ENCODE peak calls at places on chromosomes 4 and X, in four cellular contexts. One of them, this sample, is unnamed.

GRCh38 chr4:146243141-146243882 is 29.0 kb downstream of the REELD1 start:
- DNase-seq in naive thymus-derived CD8-positive, alpha-beta T cell: peak
- DNase-seq in NCI-H82: no peak
- DNase-seq in skeletal muscle cell: no peak
- DNase-seq in this sample: peak

GRCh38 chr4:135239964-135240363 is 1038.4 kb upstream of the PABPC4L start:
- DNase-seq in naive thymus-derived CD8-positive, alpha-beta T cell: no peak
- DNase-seq in NCI-H82: no peak
- DNase-seq in skeletal muscle cell: no peak
- DNase-seq in this sample: no peak

GRCh38 chrX:48697182-48697727 is 721 bp downstream of the SUV39H1 start:
- DNase-seq in naive thymus-derived CD8-positive, alpha-beta T cell: no peak
- DNase-seq in NCI-H82: peak
- DNase-seq in skeletal muscle cell: no peak
- DNase-seq in this sample: no peak

GRCh38 chr4:86452323-86452995 is 92.6 kb upstream of the MAPK10 start:
- DNase-seq in naive thymus-derived CD8-positive, alpha-beta T cell: no peak
- DNase-seq in NCI-H82: no peak
- DNase-seq in skeletal muscle cell: no peak
- DNase-seq in this sample: no peak

GRCh38 chr4:119281374-119281773 is 40.6 kb downstream of the FABP2 start:
- DNase-seq in naive thymus-derived CD8-positive, alpha-beta T cell: no peak
- DNase-seq in NCI-H82: no peak
- DNase-seq in skeletal muscle cell: no peak
- DNase-seq in this sample: no peak

GRCh38 chrX:40260123-40260751 is 162.5 kb upstream of the BCOR start:
- DNase-seq in naive thymus-derived CD8-positive, alpha-beta T cell: no peak
- DNase-seq in NCI-H82: no peak
- DNase-seq in skeletal muscle cell: no peak
- DNase-seq in this sample: no peak

GRCh38 chr4:139986621-139987510 is 167.1 kb downstream of the MAML3 start:
- DNase-seq in naive thymus-derived CD8-positive, alpha-beta T cell: no peak
- DNase-seq in NCI-H82: no peak
- DNase-seq in skeletal muscle cell: peak
- DNase-seq in this sample: no peak

GRCh38 chrX:44596277-44596676 is 53.6 kb upstream of the FUNDC1 start:
- DNase-seq in naive thymus-derived CD8-positive, alpha-beta T cell: no peak
- DNase-seq in NCI-H82: peak
- DNase-seq in skeletal muscle cell: no peak
- DNase-seq in this sample: no peak

GRCh38 chr4:93084599-93085305 is 743.8 kb upstream of the ATOH1 start:
- DNase-seq in naive thymus-derived CD8-positive, alpha-beta T cell: no peak
- DNase-seq in NCI-H82: no peak
- DNase-seq in skeletal muscle cell: peak
- DNase-seq in this sample: no peak

GRCh38 chr4:141439223-141439622 is 197.2 kb upstream of the IL15 start:
- DNase-seq in naive thymus-derived CD8-positive, alpha-beta T cell: no peak
- DNase-seq in NCI-H82: no peak
- DNase-seq in skeletal muscle cell: no peak
- DNase-seq in this sample: no peak

GRCh38 chrX:9163153-9163790 is 129.3 kb upstream of the FAM9B start:
- DNase-seq in naive thymus-derived CD8-positive, alpha-beta T cell: no peak
- DNase-seq in NCI-H82: peak
- DNase-seq in skeletal muscle cell: no peak
- DNase-seq in this sample: no peak

GRCh38 chr4:71941001-71941400 is 90.8 kb upstream of the NPFFR2 start:
- DNase-seq in naive thymus-derived CD8-positive, alpha-beta T cell: no peak
- DNase-seq in NCI-H82: peak
- DNase-seq in skeletal muscle cell: no peak
- DNase-seq in this sample: no peak

GRCh38 chrX:78650906-78651437 is 8.2 kb downstream of the RTL3 start:
- DNase-seq in naive thymus-derived CD8-positive, alpha-beta T cell: peak
- DNase-seq in NCI-H82: no peak
- DNase-seq in skeletal muscle cell: peak
- DNase-seq in this sample: no peak

GRCh38 chrX:138710866-138711331 is 618 bp downstream of the FGF13 start:
- DNase-seq in naive thymus-derived CD8-positive, alpha-beta T cell: no peak
- DNase-seq in NCI-H82: peak
- DNase-seq in skeletal muscle cell: no peak
- DNase-seq in this sample: no peak

GRCh38 chr4:73098713-73099112 is 29.2 kb upstream of the COX18 start:
- DNase-seq in naive thymus-derived CD8-positive, alpha-beta T cell: no peak
- DNase-seq in NCI-H82: no peak
- DNase-seq in skeletal muscle cell: no peak
- DNase-seq in this sample: no peak

GRCh38 chrX:69158166-69159040 is 6.8 kb downstream of the PJA1 start:
- DNase-seq in naive thymus-derived CD8-positive, alpha-beta T cell: no peak
- DNase-seq in NCI-H82: peak
- DNase-seq in skeletal muscle cell: no peak
- DNase-seq in this sample: peak

GRCh38 chrX:10615931-10616780 is 4.2 kb downstream of the MID1 start:
- DNase-seq in naive thymus-derived CD8-positive, alpha-beta T cell: no peak
- DNase-seq in NCI-H82: peak
- DNase-seq in skeletal muscle cell: no peak
- DNase-seq in this sample: no peak

GRCh38 chr4:88953400-88953799 is 103.6 kb downstream of the FAM13A start:
- DNase-seq in naive thymus-derived CD8-positive, alpha-beta T cell: no peak
- DNase-seq in NCI-H82: no peak
- DNase-seq in skeletal muscle cell: no peak
- DNase-seq in this sample: no peak

GRCh38 chr4:72031868-72032619 is at the start of gene NPFFR2:
- DNase-seq in naive thymus-derived CD8-positive, alpha-beta T cell: no peak
- DNase-seq in NCI-H82: no peak
- DNase-seq in skeletal muscle cell: peak
- DNase-seq in this sample: no peak

GRCh38 chrX:115449742-115450141 is 111.2 kb upstream of the PLS3 start:
- DNase-seq in naive thymus-derived CD8-positive, alpha-beta T cell: no peak
- DNase-seq in NCI-H82: peak
- DNase-seq in skeletal muscle cell: peak
- DNase-seq in this sample: no peak

GRCh38 chrX:139759637-139760036 is 51.7 kb upstream of the MCF2 start:
- DNase-seq in naive thymus-derived CD8-positive, alpha-beta T cell: no peak
- DNase-seq in NCI-H82: peak
- DNase-seq in skeletal muscle cell: no peak
- DNase-seq in this sample: no peak

GRCh38 chr4:73843369-73843768 is 6.9 kb downstream of the CXCL6 start:
- DNase-seq in naive thymus-derived CD8-positive, alpha-beta T cell: no peak
- DNase-seq in NCI-H82: no peak
- DNase-seq in skeletal muscle cell: no peak
- DNase-seq in this sample: no peak